ENCODE peak calls at places on chromosomes 3 and 15, in five cellular contexts. S is cardiac muscle cell, M is MM.1S, B is tibial artery, I is upper lobe of right lung. J is an unnamed sample.

GRCh38 chr15:87851497-87851896 is 405.0 kb downstream of the NTRK3 start:
- DNase-seq in S (no peak), M (no peak), B (no peak), I (no peak), J (no peak)

GRCh38 chr15:60914360-60914759 is 314.7 kb downstream of the RORA start:
- DNase-seq in S (no peak), M (no peak), B (no peak), I (no peak), J (no peak)

GRCh38 chr15:50137330-50137761 is 18.3 kb upstream of the ATP8B4 start:
- DNase-seq in S (no peak), M (no peak), B (no peak), I (no peak), J (no peak)

GRCh38 chr15:69119692-69120395 is 40.6 kb upstream of the GLCE start:
- DNase-seq in S (no peak), M (no peak), B (no peak), I (no peak), J (no peak)

GRCh38 chr3:63900459-63900858 is 11.7 kb downstream of the SCAANT1 start:
- DNase-seq in S (peak; percentile 65), M (no peak), B (no peak), I (no peak), J (no peak)

GRCh38 chr3:113148307-113148703 is 63.1 kb upstream of the BOC start:
- DNase-seq in S (no peak), M (no peak), B (no peak), I (no peak), J (no peak)

GRCh38 chr15:71591057-71591456 is 219.3 kb upstream of the NR2E3 start:
- DNase-seq in S (no peak), M (no peak), B (no peak), I (no peak), J (no peak)

GRCh38 chr15:71219646-71220045 is 104.4 kb downstream of the THSD4 start:
- DNase-seq in S (no peak), M (no peak), B (no peak), I (no peak), J (no peak)

GRCh38 chr15:49953421-49953820 is 165.6 kb downstream of the ATP8B4 start:
- DNase-seq in S (no peak), M (no peak), B (no peak), I (no peak), J (no peak)

GRCh38 chr3:133301194-133301593 is 98.7 kb upstream of the BFSP2 start:
- DNase-seq in S (no peak), M (no peak), B (no peak), I (no peak), J (no peak)

GRCh38 chr3:195543642-195544536 is 764 bp upstream of the PPP1R2 start:
- DNase-seq in S (no peak), M (no peak), B (peak; percentile 71), I (no peak), J (no peak)

GRCh38 chr3:50316657-50317242 is 5.8 kb downstream of the HYAL2 start:
- DNase-seq in S (no peak), M (no peak), B (no peak), I (peak; percentile 95), J (no peak)

GRCh38 chr3:24004171-24004938 is 59.3 kb downstream of the NR1D2 start:
- DNase-seq in S (no peak), M (peak; percentile 23), B (no peak), I (no peak), J (no peak)

GRCh38 chr3:120567370-120568197 is 28.6 kb upstream of the NDUFB4 start:
- DNase-seq in S (peak; percentile 59), M (peak; percentile 50), B (no peak), I (no peak), J (no peak)

GRCh38 chr15:48641416-48641815 is 4.1 kb downstream of the FBN1 start:
- DNase-seq in S (no peak), M (peak; percentile 48), B (no peak), I (no peak), J (no peak)

GRCh38 chr3:80675790-80676189 is 908.0 kb upstream of the ROBO1 start:
- DNase-seq in S (no peak), M (no peak), B (no peak), I (no peak), J (no peak)

DNA sequence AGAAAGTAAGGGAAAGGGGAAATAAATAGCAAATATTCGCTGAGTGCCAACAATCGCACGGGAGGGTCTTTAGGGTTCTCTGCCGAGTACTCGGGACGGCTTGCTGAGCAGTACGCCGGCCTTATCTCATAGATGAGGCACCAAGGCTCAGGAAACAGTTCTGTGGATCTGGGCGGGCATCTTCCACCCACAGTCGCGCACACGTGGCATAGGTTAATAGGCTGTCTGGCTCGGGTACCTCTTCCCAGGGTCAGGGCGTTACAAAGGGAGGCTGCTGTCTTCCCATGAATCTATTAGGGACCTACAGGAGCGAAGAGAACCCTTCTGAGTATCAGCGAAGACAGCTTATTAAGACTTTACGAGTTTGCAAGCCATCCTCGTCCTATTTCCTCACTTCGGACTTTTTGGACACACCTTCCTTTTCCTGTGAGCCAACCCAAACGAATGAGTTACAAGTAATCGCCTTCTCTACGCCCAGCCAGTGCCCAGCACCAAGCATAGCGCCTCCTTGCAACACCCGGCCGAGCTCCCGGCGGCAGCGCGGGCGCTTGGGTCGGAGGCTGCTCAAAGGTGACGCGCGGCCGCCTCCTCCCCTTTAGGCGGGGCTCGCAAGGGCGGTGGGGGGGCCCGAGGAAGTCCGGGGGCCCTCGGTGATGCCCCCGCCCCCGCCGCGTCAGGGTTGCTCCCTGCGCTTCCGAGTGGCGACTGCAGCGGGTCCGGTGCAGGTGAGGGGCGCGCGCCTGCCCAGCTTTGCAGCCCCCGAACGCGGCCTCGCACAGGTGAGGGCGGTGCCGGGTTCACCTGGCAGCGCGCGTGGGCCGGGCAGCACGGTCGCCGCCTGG is at the start of gene MCTP2:
- DNase-seq in S (peak; percentile 74), M (peak; percentile 93), B (peak; percentile 73), I (peak; percentile 96), J (peak; percentile 30)
- TF ChIP-seq CTCF in S (peak; percentile 9), M (peak; percentile 35), B (no peak), I (no peak), J (no peak)

GRCh38 chr3:32575451-32575850 is 4.8 kb upstream of the DYNC1LI1 start:
- DNase-seq in S (no peak), M (no peak), B (no peak), I (no peak), J (no peak)

GRCh38 chr3:32577621-32578556 is 7.2 kb upstream of the DYNC1LI1 start:
- DNase-seq in S (no peak), M (no peak), B (no peak), I (no peak), J (no peak)

GRCh38 chr3:32577174-32577573 is 6.5 kb upstream of the DYNC1LI1 start:
- DNase-seq in S (no peak), M (no peak), B (no peak), I (no peak), J (no peak)
- H3K4me3 ChIP-seq in S (no peak overlapping the region), M (no peak overlapping the region), B (peak overlapping the region; percentile 28), I (peak overlapping the region; percentile 30), J (peak overlapping the region; percentile 63)

GRCh38 chr15:58732620-58733363 is 16.7 kb downstream of the ADAM10 start:
- DNase-seq in S (no peak), M (no peak), B (no peak), I (no peak), J (no peak)
- H3K27ac ChIP-seq in S (peak overlapping the region; percentile 88), M (no peak overlapping the region), B (no peak overlapping the region), I (no peak overlapping the region), J (no peak overlapping the region)

DNA sequence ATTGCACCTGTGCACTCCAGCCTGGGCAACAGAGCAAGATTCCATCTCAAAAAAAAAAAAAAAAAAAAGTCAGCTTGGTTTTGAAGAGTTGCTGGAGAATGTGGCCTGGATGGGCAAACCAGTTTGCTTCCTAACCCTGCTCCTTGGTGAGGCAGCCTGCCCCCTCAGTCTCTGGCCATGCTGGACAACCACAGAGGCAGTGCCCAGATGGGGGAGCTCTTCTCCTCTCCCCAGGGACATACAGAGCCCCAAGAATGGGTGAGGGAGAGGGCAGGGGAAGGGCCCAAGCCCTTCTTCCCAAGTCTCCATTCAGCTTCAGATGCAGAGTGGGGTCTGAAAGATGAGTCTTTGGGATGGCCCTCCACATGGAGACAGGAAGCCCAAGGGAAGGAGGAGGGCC is 27.9 kb downstream of the CD276 start:
- DNase-seq in S (no peak), M (no peak), B (no peak), I (no peak), J (no peak)
- TF ChIP-seq CTCF in S (peak; percentile 6), M (no peak), B (no peak), I (no peak), J (no peak)

GRCh38 chr3:185216587-185216918 is 37.3 kb downstream of the EHHADH start:
- DNase-seq in S (peak; percentile 4), M (peak; percentile 21), B (no peak), I (no peak), J (no peak)
- H3K4me3 ChIP-seq in S (no peak overlapping the region), M (peak overlapping the region; percentile 50), B (peak overlapping the region; percentile 45), I (peak overlapping the region; percentile 46), J (peak overlapping the region; percentile 67)

GRCh38 chr3:128053614-128054013 is 1.4 kb downstream of the SEC61A1 start:
- DNase-seq in S (no peak), M (no peak), B (no peak), I (no peak), J (no peak)

GRCh38 chr3:128056258-128056657 is 4.0 kb downstream of the SEC61A1 start:
- DNase-seq in S (no peak), M (no peak), B (no peak), I (no peak), J (no peak)

GRCh38 chr3:128052831-128053419 is 688 bp downstream of the SEC61A1 start:
- DNase-seq in S (peak; percentile 19), M (peak; percentile 15), B (no peak), I (no peak), J (no peak)

GRCh38 chr3:128051837-128052766 is at the start of gene SEC61A1:
- DNase-seq in S (peak; percentile 95), M (peak; percentile 95), B (peak; percentile 97), I (peak; percentile 98), J (peak; percentile 65)

DNA sequence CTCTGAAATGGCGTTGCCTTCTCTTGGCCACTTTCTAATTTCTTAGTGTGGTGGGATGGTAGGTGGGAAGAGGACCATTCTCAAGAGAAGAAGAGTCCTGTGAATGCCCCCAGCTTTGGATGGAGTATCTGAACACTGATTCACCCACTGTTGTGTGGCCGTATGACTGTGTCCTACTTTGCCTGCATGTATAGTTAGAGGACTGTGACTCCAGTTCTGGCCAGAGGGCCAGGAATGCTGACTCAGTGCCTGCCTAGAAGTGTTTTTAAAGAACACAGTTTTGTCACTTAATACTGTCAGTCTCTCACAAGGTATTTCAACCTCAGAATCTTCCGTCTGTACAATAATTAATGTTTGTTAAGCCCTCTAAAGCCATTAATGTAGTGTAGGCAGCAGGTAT is 2.1 kb downstream of the SEC61A1 start:
- DNase-seq in S (no peak), M (peak; percentile 18), B (no peak), I (no peak), J (no peak)
- H3K27ac ChIP-seq in S (no peak overlapping the region), M (no peak overlapping the region), B (peak overlapping the region; percentile 89), I (no peak overlapping the region), J (no peak overlapping the region)

J was measured in thoracic aorta.